ENCODE peak calls at places on chromosomes 11 and 22, in four cellular contexts. F is neural progenitor cell, P is cardiac muscle cell, T is right lobe of liver. U is an unnamed sample.

GRCh38 chr11:66071326-66071870 is 1.3 kb downstream of the PACS1 start:
- DNase-seq in P (no peak), F (no peak), T (peak), U (peak)

GRCh38 chr11:122671270-122671906 is 15.9 kb downstream of the UBASH3B start:
- DNase-seq in T (no peak), F (no peak), P (peak), U (peak)

GRCh38 chr22:25449781-25450317 is 114.6 kb upstream of the GRK3 start:
- DNase-seq in F (no peak), T (no peak), P (no peak), U (no peak)

GRCh38 chr11:79087238-79087956 is 353.4 kb downstream of the TENM4 start:
- DNase-seq in F (peak), P (peak), T (no peak), U (no peak)

GRCh38 chr11:76654310-76654851 is 16.2 kb downstream of the LRRC32 start:
- DNase-seq in P (peak), T (peak), F (no peak), U (no peak)

GRCh38 chr22:29245626-29246385 is 22.0 kb downstream of the RHBDD3 start:
- DNase-seq in P (peak), F (peak), T (peak), U (peak)

GRCh38 chr11:26188559-26188958 is 143.4 kb upstream of the ANO3 start:
- DNase-seq in F (no peak), P (peak), T (no peak), U (no peak)

GRCh38 chr11:116145187-116145865 is 627.5 kb downstream of the BUD13 start:
- DNase-seq in F (no peak), T (no peak), P (no peak), U (no peak)

GRCh38 chr11:77087723-77088225 is 14.9 kb upstream of the OMP start:
- DNase-seq in T (no peak), P (no peak), F (no peak), U (no peak)

GRCh38 chr11:15918212-15918611 is 438.1 kb downstream of the SOX6 start:
- DNase-seq in F (peak), P (no peak), T (peak), U (no peak)

GRCh38 chr22:35010543-35010942 is 55.4 kb upstream of the ISX start:
- DNase-seq in T (no peak), P (no peak), F (no peak), U (no peak)